ENCODE peak calls at places on chromosomes 6 and 20, in five cellular contexts. N, P, Y, Z and T are unnamed samples.

GRCh38 chr20:51800132-51800721 is 2.1 kb downstream of the SALL4 start:
- DNase-seq in Z (peak), P (peak), Y (peak), N (peak), T (peak)

GRCh38 chr20:3661060-3661820 is 2.0 kb downstream of the GFRA4 start:
- DNase-seq in P (no peak), Y (no peak), Z (no peak), N (no peak), T (no peak)

GRCh38 chr20:44969320-44969879 is 3.1 kb downstream of the STK4 start:
- DNase-seq in Y (no peak), P (no peak), N (no peak), Z (no peak), T (no peak)

GRCh38 chr20:23412026-23412425 is 9.3 kb downstream of the NAPB start:
- DNase-seq in N (no peak), P (no peak), Z (no peak), Y (no peak), T (peak)

GRCh38 chr6:53526000-53526399 is 18.9 kb downstream of the GCLC start:
- DNase-seq in Z (no peak), N (no peak), P (no peak), Y (no peak), T (no peak)

GRCh38 chr20:19757973-19758887 is at the start of gene RIN2:
- DNase-seq in P (peak), N (peak), Z (peak), Y (peak), T (peak)

GRCh38 chr20:47150403-47151152 is 205.9 kb downstream of the ZMYND8 start:
- DNase-seq in N (no peak), Y (peak), Z (peak), P (peak), T (peak)

GRCh38 chr20:57040924-57041323 is 225.5 kb downstream of the BMP7 start:
- DNase-seq in Z (peak), P (peak), N (no peak), Y (no peak), T (no peak)

GRCh38 chr6:144008501-144009245 is 614 bp upstream of the PLAGL1 start:
- DNase-seq in N (no peak), Z (no peak), P (no peak), Y (no peak), T (no peak)

GRCh38 chr20:60823001-60823649 is 428.9 kb upstream of the CDH4 start:
- DNase-seq in Z (no peak), N (no peak), P (no peak), Y (no peak), T (no peak)

GRCh38 chr6:110561708-110562107 is 85.3 kb upstream of the SLC22A16 start:
- DNase-seq in N (no peak), Y (no peak), P (no peak), Z (no peak), T (no peak)

GRCh38 chr20:37989601-37990001 is 43.7 kb downstream of the TTI1 start:
- DNase-seq in Y (peak), P (peak), Z (no peak), N (no peak), T (peak)

GRCh38 chr6:147207351-147207750 is 3.1 kb downstream of the STXBP5 start:
- DNase-seq in P (no peak), Y (no peak), N (no peak), Z (no peak), T (no peak)

GRCh38 chr20:61764471-61765020 is 301.1 kb downstream of the TAF4 start:
- DNase-seq in N (no peak), Y (no peak), Z (peak), P (no peak), T (no peak)

GRCh38 chr6:16723833-16724232 is 37.4 kb downstream of the ATXN1 start:
- DNase-seq in N (no peak), Y (no peak), Z (peak), P (no peak), T (peak)

GRCh38 chr6:39140556-39141191 is 25.7 kb upstream of the SAYSD1 start:
- DNase-seq in Z (no peak), N (no peak), Y (no peak), P (no peak), T (no peak)

GRCh38 chr20:44781791-44782190 is 28.6 kb downstream of the RIMS4 start:
- DNase-seq in Z (no peak), P (no peak), N (no peak), Y (no peak), T (no peak)

GRCh38 chr6:48671506-48671905 is 560.5 kb upstream of the PTCHD4 start:
- DNase-seq in Z (no peak), P (no peak), Y (no peak), N (no peak), T (no peak)

GRCh38 chr20:62807444-62808210 is 3.0 kb downstream of the OGFR start:
- DNase-seq in N (no peak), Z (no peak), Y (no peak), P (no peak), T (no peak)

GRCh38 chr6:157534134-157534871 is 153.3 kb downstream of the ZDHHC14 start:
- DNase-seq in Y (no peak), Z (no peak), P (no peak), N (no peak), T (no peak)

GRCh38 chr6:35124356-35124755 is 16.8 kb downstream of the TCP11 start:
- DNase-seq in P (no peak), Z (no peak), N (no peak), Y (no peak), T (no peak)

GRCh38 chr20:5729348-5729747 is 20.9 kb upstream of the SHLD1 start:
- DNase-seq in N (no peak), Z (peak), Y (no peak), P (no peak), T (no peak)

GRCh38 chr6:104407957-104408356 is 451.8 kb downstream of the HACE1 start:
- DNase-seq in Y (no peak), N (no peak), Z (no peak), P (no peak), T (no peak)

GRCh38 chr6:36929607-36930006 is 24.9 kb upstream of the PI16 start:
- DNase-seq in P (no peak), Z (peak), Y (no peak), N (no peak), T (peak)

GRCh38 chr20:19893356-19893755 is 123.8 kb upstream of the NAA20 start:
- DNase-seq in Y (no peak), N (no peak), Z (no peak), P (no peak), T (no peak)

GRCh38 chr6:83371428-83371827 is 59.4 kb downstream of the ME1 start:
- DNase-seq in P (no peak), Z (no peak), N (no peak), Y (no peak), T (no peak)

GRCh38 chr6:148971027-148971927 is 224.4 kb downstream of the UST start:
- DNase-seq in P (no peak), N (no peak), Z (no peak), Y (no peak), T (no peak)

GRCh38 chr6:158854214-158855101 is 35.3 kb upstream of the EZR start:
- DNase-seq in P (no peak), N (no peak), Y (no peak), Z (peak), T (no peak)

GRCh38 chr6:42029062-42029685 is 21.1 kb upstream of the TAF8 start:
- DNase-seq in N (no peak), Z (no peak), P (no peak), Y (no peak), T (no peak)

GRCh38 chr6:159943101-159943632 is 25.7 kb upstream of the IGF2R start:
- DNase-seq in Y (peak), Z (no peak), P (no peak), N (no peak), T (peak)

GRCh38 chr6:157410088-157410487 is 29.1 kb downstream of the ZDHHC14 start:
- DNase-seq in P (no peak), Y (no peak), Z (no peak), N (no peak), T (no peak)

GRCh38 chr6:148497256-148497655 is 154.6 kb downstream of the SASH1 start:
- DNase-seq in N (no peak), Y (no peak), P (no peak), Z (no peak), T (no peak)

GRCh38 chr6:127342296-127342945 is 988 bp downstream of the ECHDC1 start:
- DNase-seq in Z (peak), Y (no peak), N (no peak), P (peak), T (no peak)

GRCh38 chr6:42471714-42472113 is 20.0 kb upstream of the TRERF1 start:
- DNase-seq in Y (no peak), P (no peak), N (no peak), Z (no peak), T (no peak)

GRCh38 chr6:3884007-3884745 is 35.0 kb downstream of the FAM50B start:
- DNase-seq in Y (no peak), P (no peak), N (no peak), Z (peak), T (no peak)

GRCh38 chr20:38355161-38356012 is 9.1 kb downstream of the LBP start:
- DNase-seq in P (no peak), Z (no peak), Y (no peak), N (no peak), T (no peak)

GRCh38 chr6:53994201-53994600 is 117.0 kb upstream of the MLIP start:
- DNase-seq in Y (no peak), Z (no peak), P (no peak), N (no peak), T (no peak)

GRCh38 chr20:8996817-8997512 is 71.9 kb upstream of the PLCB4 start:
- DNase-seq in Y (no peak), P (no peak), Z (no peak), N (no peak), T (no peak)

GRCh38 chr20:25293507-25293906 is 45.6 kb downstream of the PYGB start:
- DNase-seq in Y (no peak), Z (no peak), N (no peak), P (peak), T (no peak)

DNA sequence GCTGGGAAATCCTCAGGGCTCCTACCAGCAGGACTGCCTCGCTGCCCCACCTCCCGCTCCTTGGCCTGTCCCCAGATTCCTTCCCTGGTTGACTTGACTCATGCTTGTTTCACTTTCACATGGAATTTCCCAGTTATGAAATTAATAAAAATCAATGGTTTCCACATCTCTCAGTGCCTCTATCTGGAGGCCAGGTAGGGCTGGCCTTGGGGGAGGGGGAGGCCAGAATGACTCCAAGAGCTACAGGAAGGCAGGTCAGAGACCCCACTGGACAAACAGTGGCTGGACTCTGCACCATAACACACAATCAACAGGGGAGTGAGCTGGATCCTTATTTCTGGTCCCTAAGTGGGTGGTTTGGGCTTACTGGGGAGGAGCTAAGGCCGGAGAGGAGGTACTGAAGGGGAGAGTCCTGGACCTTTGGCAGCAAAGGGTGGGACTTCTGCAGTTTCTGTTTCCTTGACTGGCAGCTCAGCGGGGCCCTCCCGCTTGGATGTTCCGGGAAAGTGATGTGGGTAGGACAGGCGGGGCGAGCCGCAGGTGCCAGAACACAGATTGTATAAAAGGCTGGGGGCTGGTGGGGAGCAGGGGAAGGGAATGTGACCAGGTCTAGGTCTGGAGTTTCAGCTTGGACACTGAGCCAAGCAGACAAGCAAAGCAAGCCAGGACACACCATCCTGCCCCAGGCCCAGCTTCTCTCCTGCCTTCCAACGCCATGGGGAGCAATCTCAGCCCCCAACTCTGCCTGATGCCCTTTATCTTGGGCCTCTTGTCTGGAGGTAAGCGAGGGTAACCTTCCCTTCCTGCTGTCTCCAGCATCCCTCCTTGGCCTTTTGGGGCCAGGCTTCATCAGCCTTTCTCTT is at the start of gene CFB:
- DNase-seq in P (peak), Y (peak), Z (peak), N (peak), T (peak)
- H3K27ac ChIP-seq in P (peak), Y (peak), Z (peak), N (peak), T (peak)

DNA sequence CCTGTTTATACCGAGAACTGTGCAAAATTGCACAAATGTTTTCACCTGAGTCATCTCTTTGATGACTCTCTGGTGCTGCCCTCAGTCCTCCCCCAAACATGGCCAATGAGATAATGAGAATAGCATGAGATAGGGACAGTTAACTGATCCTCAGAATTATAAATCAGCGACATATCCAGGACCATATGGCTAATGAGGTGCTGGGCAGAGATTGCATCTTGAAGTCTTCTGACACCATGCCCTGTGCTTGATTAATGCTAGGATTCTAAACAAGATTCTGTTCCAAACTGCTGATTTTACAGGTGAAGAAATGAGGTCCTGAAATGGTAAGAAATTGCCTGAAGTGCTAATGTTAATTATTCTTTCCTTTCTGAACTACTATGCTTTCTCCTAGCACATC is 13.1 kb downstream of the CLVS2 start:
- DNase-seq in Y (no peak), P (no peak), Z (no peak), N (no peak), T (no peak)
- H3K4me3 ChIP-seq in Y (no peak), P (no peak), Z (no peak), N (no peak), T (no peak)

GRCh38 chr6:14320342-14320741 is 202.8 kb downstream of the CD83 start:
- DNase-seq in Y (no peak), P (no peak), Z (no peak), N (no peak), T (no peak)

GRCh38 chr6:14324042-14324441 is 206.5 kb downstream of the CD83 start:
- DNase-seq in Z (no peak), Y (no peak), N (no peak), P (no peak), T (no peak)

GRCh38 chr6:14322841-14323240 is 205.3 kb downstream of the CD83 start:
- DNase-seq in Z (no peak), Y (no peak), P (no peak), N (no peak), T (no peak)

GRCh38 chr6:14317616-14318015 is 200.0 kb downstream of the CD83 start:
- DNase-seq in P (no peak), Z (no peak), Y (no peak), N (no peak), T (no peak)

GRCh38 chr6:14321992-14322772 is 204.6 kb downstream of the CD83 start:
- DNase-seq in P (no peak), Y (peak), N (no peak), Z (no peak), T (no peak)
- TF ChIP-seq CTCF in P (no peak), Y (peak), N (no peak), Z (no peak), T (no peak)

DNA sequence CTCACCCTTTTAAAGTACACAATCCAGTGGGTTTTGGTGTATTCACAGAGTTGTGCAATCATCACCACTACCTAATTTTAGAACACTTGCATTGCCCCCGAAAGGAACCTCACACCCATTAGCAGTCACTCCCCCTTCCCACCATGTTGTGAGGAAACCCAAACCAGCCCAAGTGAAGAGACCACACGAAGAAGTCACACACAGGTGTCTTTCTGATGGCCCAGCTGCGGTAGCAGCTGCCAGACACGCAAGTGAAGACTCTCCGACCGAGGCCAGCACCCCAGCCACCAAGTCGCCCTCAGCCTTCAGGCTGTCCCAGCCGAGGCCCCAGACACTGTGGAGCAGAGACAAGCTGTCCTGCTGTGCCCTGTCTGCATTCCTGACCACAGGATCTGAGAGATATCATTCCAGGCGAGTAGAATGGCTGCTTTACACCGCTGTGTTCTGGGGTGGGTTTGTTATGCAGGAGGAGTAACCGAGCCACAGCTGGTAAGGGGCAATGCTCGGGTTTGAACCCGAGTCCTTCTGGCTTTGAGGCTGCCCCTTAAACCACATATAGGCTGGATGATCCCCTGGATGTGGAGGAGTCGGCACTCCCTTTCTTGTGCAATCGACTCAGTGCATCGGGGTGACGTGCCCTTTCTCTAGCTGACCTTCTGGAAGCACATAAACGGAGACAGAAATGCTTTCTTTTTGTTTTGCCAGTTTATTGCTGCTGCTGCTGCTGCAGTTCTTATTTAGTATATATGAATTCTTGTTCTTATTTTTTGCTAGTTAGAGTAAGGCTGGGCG is 59.0 kb upstream of the PTPN1 start:
- DNase-seq in Z (no peak), Y (no peak), P (no peak), N (no peak), T (peak)
- H3K27ac ChIP-seq in Z (no peak), Y (peak), P (peak), N (peak), T (peak)

GRCh38 chr20:50790651-50791277 is 4.1 kb upstream of the BCAS4 start:
- DNase-seq in Z (peak), Y (peak), P (peak), N (peak), T (peak)
- H3K4me3 ChIP-seq in Z (peak), Y (peak), P (no peak), N (no peak), T (no peak)

GRCh38 chr6:25350593-25350992 is 71.4 kb downstream of the CARMIL1 start:
- DNase-seq in N (no peak), P (no peak), Z (no peak), Y (no peak), T (no peak)
- TF ChIP-seq CTCF in N (no peak), P (no peak), Z (no peak), Y (no peak), T (no peak)